ENCODE peak calls at places on chromosomes 4 and X, in six cellular contexts. One of them, this sample, is unnamed. For H3K4me1, the result is how much of the 10 kb centered on the place peaks cover.

GRCh38 chrX:1592128-1592862 is 891 bp downstream of the AKAP17A start:
- DNase-seq in transverse colon: peak
- DNase-seq in uterus: no peak
- DNase-seq in colonic mucosa: peak
- DNase-seq in neuronal stem cell: no peak
- DNase-seq in neural progenitor cell: no peak
- DNase-seq in this sample: peak

GRCh38 chrX:104435249-104435648 is 130.8 kb upstream of the IL1RAPL2 start:
- DNase-seq in uterus: no peak
- DNase-seq in colonic mucosa: no peak
- DNase-seq in neural progenitor cell: no peak
- DNase-seq in neuronal stem cell: no peak
- DNase-seq in transverse colon: no peak
- DNase-seq in this sample: no peak

GRCh38 chr4:15577508-15577907 is 77.6 kb downstream of the FBXL5 start:
- DNase-seq in neuronal stem cell: no peak
- DNase-seq in neural progenitor cell: no peak
- DNase-seq in colonic mucosa: no peak
- DNase-seq in transverse colon: no peak
- DNase-seq in uterus: no peak
- DNase-seq in this sample: no peak

GRCh38 chrX:149512225-149512885 is 7.2 kb upstream of the IDS start:
- DNase-seq in neural progenitor cell: peak
- DNase-seq in colonic mucosa: peak
- DNase-seq in transverse colon: peak
- DNase-seq in neuronal stem cell: peak
- DNase-seq in uterus: peak
- DNase-seq in this sample: peak

GRCh38 chr4:102627831-102628523 is 126.8 kb downstream of the NFKB1 start:
- DNase-seq in transverse colon: no peak
- DNase-seq in neural progenitor cell: no peak
- DNase-seq in neuronal stem cell: no peak
- DNase-seq in colonic mucosa: no peak
- DNase-seq in uterus: no peak
- DNase-seq in this sample: no peak

GRCh38 chr4:4488405-4489404 is 53.1 kb downstream of the STX18 start:
- DNase-seq in colonic mucosa: peak
- DNase-seq in transverse colon: peak
- DNase-seq in uterus: peak
- DNase-seq in neural progenitor cell: peak
- DNase-seq in neuronal stem cell: peak
- DNase-seq in this sample: peak

GRCh38 chrX:149849787-149850186 is 31.2 kb upstream of the MAGEA8 start:
- DNase-seq in neuronal stem cell: no peak
- DNase-seq in transverse colon: no peak
- DNase-seq in neural progenitor cell: no peak
- DNase-seq in colonic mucosa: no peak
- DNase-seq in uterus: no peak
- DNase-seq in this sample: no peak

GRCh38 chr4:40055379-40055872 is 1.2 kb upstream of the N4BP2 start:
- DNase-seq in neuronal stem cell: peak
- DNase-seq in neural progenitor cell: no peak
- DNase-seq in colonic mucosa: no peak
- DNase-seq in uterus: no peak
- DNase-seq in transverse colon: no peak
- DNase-seq in this sample: no peak

GRCh38 chrX:10486373-10486772 is 134.0 kb downstream of the MID1 start:
- DNase-seq in colonic mucosa: no peak
- DNase-seq in uterus: no peak
- DNase-seq in transverse colon: no peak
- DNase-seq in neural progenitor cell: no peak
- DNase-seq in neuronal stem cell: no peak
- DNase-seq in this sample: no peak

DNA sequence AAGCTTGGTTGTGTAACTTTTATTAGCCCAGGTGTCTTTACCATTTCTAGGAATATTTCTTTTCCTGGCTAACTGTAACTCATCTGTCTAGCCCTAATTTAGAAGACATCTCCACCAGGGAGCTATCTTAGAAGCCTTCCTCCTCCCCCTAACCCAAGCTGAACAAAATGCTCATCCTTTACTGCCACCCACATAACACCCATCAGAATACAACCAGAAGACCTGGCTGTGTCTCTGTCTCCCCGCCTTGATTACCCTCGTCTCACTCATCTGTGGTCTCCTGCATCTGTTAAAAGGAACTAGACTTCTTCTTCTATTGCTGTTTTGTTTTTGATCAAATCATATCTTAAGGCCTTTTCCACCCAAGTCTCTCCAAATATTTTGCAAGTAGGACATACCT is 4.8 kb upstream of the TMEM154 start:
- DNase-seq in colonic mucosa: no peak
- DNase-seq in uterus: no peak
- DNase-seq in transverse colon: no peak
- DNase-seq in neural progenitor cell: no peak
- DNase-seq in neuronal stem cell: no peak
- DNase-seq in this sample: no peak
- H3K4me1 ChIP-seq in colonic mucosa: under half
- H3K4me1 ChIP-seq in uterus: under half
- H3K4me1 ChIP-seq in transverse colon: under half
- H3K4me1 ChIP-seq in neural progenitor cell: under half
- H3K4me1 ChIP-seq in neuronal stem cell: under half
- H3K4me1 ChIP-seq in this sample: under half

GRCh38 chr4:169183581-169183980 is 87.2 kb downstream of the SH3RF1 start:
- DNase-seq in transverse colon: no peak
- DNase-seq in neural progenitor cell: no peak
- DNase-seq in neuronal stem cell: no peak
- DNase-seq in uterus: no peak
- DNase-seq in colonic mucosa: no peak
- DNase-seq in this sample: no peak

GRCh38 chr4:169184236-169184635 is 86.5 kb downstream of the SH3RF1 start:
- DNase-seq in neural progenitor cell: no peak
- DNase-seq in uterus: no peak
- DNase-seq in colonic mucosa: no peak
- DNase-seq in transverse colon: no peak
- DNase-seq in neuronal stem cell: no peak
- DNase-seq in this sample: no peak

GRCh38 chr4:169175035-169175434 is 95.7 kb downstream of the SH3RF1 start:
- DNase-seq in colonic mucosa: no peak
- DNase-seq in neuronal stem cell: no peak
- DNase-seq in uterus: no peak
- DNase-seq in neural progenitor cell: no peak
- DNase-seq in transverse colon: no peak
- DNase-seq in this sample: no peak

GRCh38 chr4:169184686-169185085 is 86.1 kb downstream of the SH3RF1 start:
- DNase-seq in neuronal stem cell: no peak
- DNase-seq in neural progenitor cell: no peak
- DNase-seq in transverse colon: no peak
- DNase-seq in colonic mucosa: no peak
- DNase-seq in uterus: no peak
- DNase-seq in this sample: no peak

DNA sequence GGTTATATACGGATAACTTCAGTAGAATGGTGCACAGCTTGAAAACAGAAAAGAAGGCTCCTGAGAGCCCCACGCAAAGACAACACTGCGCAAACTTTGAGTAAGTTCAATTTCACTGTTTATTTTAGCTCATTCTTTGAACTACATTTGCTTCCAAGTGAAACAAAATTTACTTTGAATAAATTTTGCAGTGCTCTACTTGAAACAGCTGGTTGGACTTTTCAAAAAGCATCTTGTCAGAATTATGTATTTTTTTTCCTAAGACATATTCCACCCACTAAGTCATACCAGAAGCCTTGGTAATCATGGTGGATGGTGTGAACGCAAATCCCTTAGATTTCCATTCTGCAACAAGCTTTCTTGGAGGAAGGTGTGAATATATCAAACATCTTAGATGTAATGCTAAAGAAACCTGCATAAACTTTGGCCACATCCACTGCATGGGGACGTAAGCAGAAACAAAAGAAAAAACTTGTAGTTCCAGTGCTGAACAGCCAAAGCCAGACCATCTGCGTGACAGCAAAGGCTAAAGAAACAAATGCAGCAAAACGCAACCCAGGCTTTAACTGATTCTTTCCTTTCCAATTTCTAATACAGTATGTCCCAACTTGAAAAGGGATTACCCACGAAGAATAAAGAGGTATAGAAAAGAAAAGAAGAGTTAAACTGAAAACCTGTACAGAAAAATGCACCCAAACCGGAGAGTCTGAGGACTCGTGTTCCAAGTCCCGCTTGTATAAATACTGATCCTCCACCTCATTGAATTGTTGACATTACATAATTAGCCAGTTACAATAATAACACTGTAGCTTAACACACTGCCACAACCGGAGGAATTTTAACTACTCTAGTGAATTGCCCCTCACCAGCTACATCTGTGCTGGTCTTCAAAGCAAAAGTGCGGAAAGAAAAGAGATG is 90.9 kb downstream of the SH3RF1 start:
- DNase-seq in colonic mucosa: no peak
- DNase-seq in uterus: no peak
- DNase-seq in transverse colon: no peak
- DNase-seq in neural progenitor cell: no peak
- DNase-seq in neuronal stem cell: no peak
- DNase-seq in this sample: no peak
- H3K4me1 ChIP-seq in colonic mucosa: under half
- H3K4me1 ChIP-seq in uterus: under half
- H3K4me1 ChIP-seq in transverse colon: under half
- H3K4me1 ChIP-seq in neural progenitor cell: under half
- H3K4me1 ChIP-seq in neuronal stem cell: under half
- H3K4me1 ChIP-seq in this sample: under half

GRCh38 chrX:65677954-65678469 is 10.6 kb downstream of the MSN start:
- DNase-seq in transverse colon: no peak
- DNase-seq in neural progenitor cell: no peak
- DNase-seq in uterus: peak
- DNase-seq in neuronal stem cell: no peak
- DNase-seq in colonic mucosa: no peak
- DNase-seq in this sample: no peak

GRCh38 chrX:65671286-65671685 is 3.8 kb downstream of the MSN start:
- DNase-seq in uterus: no peak
- DNase-seq in neural progenitor cell: no peak
- DNase-seq in neuronal stem cell: no peak
- DNase-seq in colonic mucosa: no peak
- DNase-seq in transverse colon: no peak
- DNase-seq in this sample: no peak

GRCh38 chrX:65674351-65674893 is 7.0 kb downstream of the MSN start:
- DNase-seq in neural progenitor cell: no peak
- DNase-seq in uterus: no peak
- DNase-seq in neuronal stem cell: no peak
- DNase-seq in transverse colon: no peak
- DNase-seq in colonic mucosa: no peak
- DNase-seq in this sample: no peak

GRCh38 chrX:65671966-65672365 is 4.5 kb downstream of the MSN start:
- DNase-seq in colonic mucosa: no peak
- DNase-seq in transverse colon: no peak
- DNase-seq in neural progenitor cell: no peak
- DNase-seq in uterus: no peak
- DNase-seq in neuronal stem cell: no peak
- DNase-seq in this sample: no peak

DNA sequence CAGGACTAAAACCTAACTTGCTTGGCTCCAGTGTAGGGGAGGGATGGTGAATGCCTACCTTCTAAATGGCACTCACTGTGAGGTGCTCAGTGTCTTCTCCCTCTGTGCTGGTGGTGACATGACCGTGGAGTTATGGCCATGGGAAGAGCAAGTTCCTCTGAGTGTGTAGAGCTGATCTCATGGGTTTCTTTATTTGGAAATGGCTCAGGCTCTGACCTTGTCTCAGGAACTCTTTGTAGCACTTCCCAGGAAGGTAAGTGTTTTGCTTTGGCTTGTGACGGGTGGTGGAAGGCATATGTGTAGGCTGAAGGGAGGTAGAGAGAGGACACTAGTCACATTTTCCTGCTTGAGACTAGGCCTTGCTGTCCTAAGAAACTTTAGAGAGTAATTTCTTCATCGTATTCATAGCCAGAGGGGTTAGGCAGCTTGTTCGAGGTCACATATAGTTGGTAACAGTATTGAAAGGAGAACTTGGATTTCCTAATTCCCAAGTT is 6.5 kb downstream of the MSN start:
- DNase-seq in transverse colon: no peak
- DNase-seq in uterus: no peak
- DNase-seq in neural progenitor cell: no peak
- DNase-seq in neuronal stem cell: no peak
- DNase-seq in colonic mucosa: no peak
- DNase-seq in this sample: no peak
- H3K4me1 ChIP-seq in transverse colon: half or more
- H3K4me1 ChIP-seq in uterus: under half
- H3K4me1 ChIP-seq in neural progenitor cell: under half
- H3K4me1 ChIP-seq in neuronal stem cell: under half
- H3K4me1 ChIP-seq in colonic mucosa: under half
- H3K4me1 ChIP-seq in this sample: half or more

DNA sequence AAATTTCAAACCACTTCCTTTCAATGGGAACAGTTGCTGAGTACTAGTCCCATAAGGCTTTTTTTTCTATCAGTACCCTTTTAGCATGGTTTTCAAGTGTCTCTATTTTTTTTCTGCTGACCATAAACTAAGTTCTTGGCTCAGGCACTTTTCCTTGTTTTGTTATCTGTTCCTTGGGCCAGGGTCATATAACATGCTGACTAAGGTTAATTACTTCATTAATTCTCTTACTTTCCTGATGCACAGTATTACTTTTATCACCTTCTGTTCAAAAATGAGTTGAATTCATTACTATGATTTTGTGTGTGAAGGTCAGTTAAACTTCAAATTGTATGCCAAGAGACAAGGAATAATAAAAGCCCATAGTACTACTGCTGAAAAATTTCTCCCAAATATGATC is 19.7 kb upstream of the BTC start:
- DNase-seq in transverse colon: no peak
- DNase-seq in colonic mucosa: no peak
- DNase-seq in neuronal stem cell: no peak
- DNase-seq in neural progenitor cell: no peak
- DNase-seq in uterus: no peak
- DNase-seq in this sample: no peak
- H3K4me1 ChIP-seq in transverse colon: under half
- H3K4me1 ChIP-seq in colonic mucosa: under half
- H3K4me1 ChIP-seq in neuronal stem cell: under half
- H3K4me1 ChIP-seq in neural progenitor cell: under half
- H3K4me1 ChIP-seq in uterus: under half
- H3K4me1 ChIP-seq in this sample: under half

This sample was measured in OCI-LY7.